ENCODE peak calls at places on chromosome 21, in four cellular contexts. N, D, X and K are unnamed samples.

GRCh38 chr21:46145840-46146691 is 9.3 kb downstream of the FTCD start:
- DNase-seq in D (no peak), X (peak), N (no peak), K (peak)

GRCh38 chr21:46093668-46094400 is 4.1 kb upstream of the COL6A2 start:
- DNase-seq in N (no peak), D (peak), X (peak), K (no peak)

GRCh38 chr21:31108969-31109368 is 70.7 kb upstream of the KRTAP19-8 start:
- DNase-seq in X (no peak), N (no peak), D (no peak), K (no peak)

GRCh38 chr21:14685568-14685967 is 139.5 kb upstream of the SAMSN1 start:
- DNase-seq in N (no peak), D (no peak), X (no peak), K (no peak)

GRCh38 chr21:44778983-44779382 is 22.6 kb downstream of the UBE2G2 start:
- DNase-seq in D (no peak), X (no peak), N (no peak), K (no peak)

GRCh38 chr21:16193758-16194606 is 464.2 kb downstream of the USP25 start:
- DNase-seq in N (peak), D (peak), X (peak), K (no peak)

GRCh38 chr21:45011911-45012660 is 62.3 kb upstream of the ADARB1 start:
- DNase-seq in X (peak), N (peak), D (no peak), K (peak)

GRCh38 chr21:30710499-30710898 is 8.1 kb downstream of the KRTAP21-3 start:
- DNase-seq in N (no peak), X (no peak), D (no peak), K (no peak)

GRCh38 chr21:44574457-44575306 is 1.2 kb downstream of the KRTAP10-4 start:
- DNase-seq in X (no peak), N (no peak), D (no peak), K (no peak)

GRCh38 chr21:46092811-46093667 is 4.9 kb upstream of the COL6A2 start:
- DNase-seq in X (peak), D (no peak), N (no peak), K (no peak)

GRCh38 chr21:25541042-25541441 is 66.2 kb downstream of the MRPL39 start:
- DNase-seq in N (no peak), X (no peak), D (no peak), K (no peak)

GRCh38 chr21:45184869-45185268 is 102.8 kb downstream of the POFUT2 start:
- DNase-seq in D (no peak), X (no peak), N (no peak), K (no peak)

GRCh38 chr21:16588433-16588860 is 858.7 kb downstream of the USP25 start:
- DNase-seq in N (peak), X (peak), D (peak), K (peak)

GRCh38 chr21:39842741-39843146 is 24.5 kb upstream of the PCP4 start:
- DNase-seq in D (no peak), N (no peak), X (no peak), K (no peak)

GRCh38 chr21:26832513-26832912 is 12.7 kb downstream of the ADAMTS1 start:
- DNase-seq in D (no peak), N (no peak), X (no peak), K (no peak)

GRCh38 chr21:39667353-39667891 is 54.7 kb downstream of the B3GALT5 start:
- DNase-seq in D (peak), X (no peak), N (no peak), K (no peak)

GRCh38 chr21:15875286-15875685 is 145.5 kb downstream of the USP25 start:
- DNase-seq in D (no peak), N (no peak), X (no peak), K (no peak)

GRCh38 chr21:34881894-34882371 is 167.2 kb downstream of the RUNX1 start:
- DNase-seq in D (no peak), N (no peak), X (no peak), K (no peak)

GRCh38 chr21:36661511-36662309 is 37.2 kb upstream of the SIM2 start:
- DNase-seq in X (no peak), N (peak), D (no peak), K (peak)
- TF ChIP-seq CTCF in X (no peak), N (no peak), D (no peak), K (no peak)

DNA sequence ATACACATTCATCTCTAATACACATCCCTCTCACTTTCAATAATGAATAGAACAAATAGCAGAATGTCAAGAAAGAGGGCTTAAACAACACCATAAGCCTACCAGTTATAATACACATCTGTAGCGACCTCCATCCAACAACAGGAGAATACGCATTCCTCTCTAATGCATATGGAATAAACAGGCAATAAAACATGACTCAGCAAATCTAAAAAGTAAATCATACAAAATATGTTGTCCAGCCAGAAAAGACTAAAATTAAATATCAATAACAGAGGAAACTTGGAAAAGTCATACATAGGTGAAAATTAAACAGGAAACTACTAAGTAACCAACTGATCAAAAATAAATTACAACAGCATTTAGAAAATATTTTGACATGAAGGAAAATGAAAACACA is 1127.5 kb upstream of the NCAM2 start:
- DNase-seq in X (no peak), N (no peak), D (no peak), K (no peak)
- TF ChIP-seq CTCF in X (no peak), N (no peak), D (no peak), K (no peak)

GRCh38 chr21:41373769-41374168 is 11.9 kb downstream of the MX2 start:
- DNase-seq in N (no peak), X (no peak), D (no peak), K (no peak)

GRCh38 chr21:41375875-41376274 is 14.0 kb downstream of the MX2 start:
- DNase-seq in N (no peak), D (no peak), X (no peak), K (no peak)

GRCh38 chr21:41373253-41373652 is 11.4 kb downstream of the MX2 start:
- DNase-seq in X (no peak), D (peak), N (no peak), K (no peak)

GRCh38 chr21:41374867-41375533 is 13.2 kb downstream of the MX2 start:
- DNase-seq in X (no peak), D (no peak), N (no peak), K (no peak)

DNA sequence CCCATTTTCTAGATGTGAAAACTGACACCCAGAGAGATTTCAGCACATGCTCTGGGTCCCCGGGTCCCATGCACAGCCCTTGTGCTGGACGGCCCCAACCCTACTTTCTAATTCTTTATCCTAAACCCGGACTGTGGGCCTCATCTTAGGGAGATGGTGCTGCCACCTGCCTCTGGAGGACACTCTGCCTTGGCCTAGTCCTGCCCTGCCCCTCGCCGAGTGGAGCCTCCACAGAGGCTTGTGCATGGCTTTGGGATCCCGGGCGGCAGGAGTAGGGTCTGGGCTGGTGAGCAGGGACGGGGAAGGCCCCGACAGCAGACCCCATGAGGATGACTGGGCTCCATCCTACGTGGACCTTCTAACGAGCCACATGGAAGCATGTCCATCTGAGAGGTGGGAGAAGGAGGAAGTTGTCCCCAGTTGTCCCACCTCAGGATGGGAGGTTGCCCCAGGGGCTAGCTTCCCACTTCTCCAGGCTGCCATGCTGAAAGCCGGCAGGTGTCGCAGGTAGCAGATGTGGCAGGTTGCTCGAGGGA is 12.4 kb downstream of the MX2 start:
- DNase-seq in N (no peak), X (peak), D (no peak), K (no peak)
- TF ChIP-seq CTCF in N (no peak), X (no peak), D (no peak), K (no peak)

GRCh38 chr21:32308696-32309095 is 10.0 kb downstream of the MRAP start:
- DNase-seq in X (no peak), N (no peak), D (no peak), K (no peak)

GRCh38 chr21:32311621-32312020 is 13.0 kb downstream of the MRAP start:
- DNase-seq in D (no peak), X (no peak), N (no peak), K (no peak)

GRCh38 chr21:32307706-32308105 is 9.1 kb downstream of the MRAP start:
- DNase-seq in X (no peak), D (no peak), N (no peak), K (no peak)

GRCh38 chr21:32312321-32312720 is 13.7 kb downstream of the MRAP start:
- DNase-seq in D (no peak), N (no peak), X (no peak), K (no peak)

GRCh38 chr21:32309906-32310460 is 11.3 kb downstream of the MRAP start:
- DNase-seq in N (no peak), X (no peak), D (no peak), K (no peak)
- TF ChIP-seq CTCF in N (no peak), X (no peak), D (no peak), K (no peak)

DNA sequence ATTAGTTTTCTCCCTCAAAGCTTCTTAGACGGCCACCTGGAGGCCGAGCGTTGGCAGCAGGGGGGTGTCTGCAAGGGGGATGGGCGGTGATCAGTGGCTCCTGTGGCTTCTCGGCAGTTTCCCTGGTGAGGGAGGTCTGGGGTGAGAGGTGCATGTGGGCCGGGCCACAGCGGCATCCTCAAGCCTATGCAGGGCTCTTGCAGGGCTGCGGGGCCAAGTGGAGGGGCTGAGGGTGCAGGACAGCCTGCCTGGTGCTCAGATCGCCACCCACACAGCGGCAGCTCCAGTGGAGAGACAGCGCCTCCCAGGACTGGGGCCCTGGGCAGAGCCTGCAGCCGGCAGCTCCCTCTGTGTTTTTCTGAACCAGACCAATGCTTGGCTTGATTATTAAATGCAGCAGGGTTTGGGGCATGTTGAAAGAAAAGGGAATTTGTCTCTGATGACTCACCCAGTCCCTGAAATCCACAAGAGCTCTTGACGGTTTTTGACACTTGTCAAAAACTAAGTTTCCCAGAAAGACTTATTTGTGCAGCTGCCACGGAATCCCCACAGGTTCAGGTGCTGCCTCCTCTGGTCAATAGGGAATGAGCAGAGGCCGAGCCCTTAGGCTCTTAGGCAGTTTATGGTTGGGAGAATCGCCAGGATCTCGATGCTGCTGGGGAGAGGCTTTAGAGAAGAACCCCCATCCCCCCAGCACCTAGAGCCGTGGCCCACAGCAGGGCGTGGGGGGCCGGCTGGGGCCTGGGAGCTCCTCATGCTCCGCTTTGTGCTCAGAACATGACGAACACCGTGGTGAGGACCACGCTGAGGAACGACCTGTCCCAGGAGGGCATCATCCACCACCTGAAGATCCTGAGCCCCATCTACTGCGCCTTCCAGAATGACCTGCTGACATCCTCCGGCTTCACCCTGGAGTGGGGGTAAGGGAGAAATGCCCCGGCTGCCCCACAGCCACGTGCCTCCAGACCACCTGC is 54.7 kb downstream of the UMODL1 start:
- DNase-seq in N (peak), D (no peak), X (no peak), K (no peak)
- TF ChIP-seq CTCF in N (no peak), D (no peak), X (no peak), K (no peak)

DNA sequence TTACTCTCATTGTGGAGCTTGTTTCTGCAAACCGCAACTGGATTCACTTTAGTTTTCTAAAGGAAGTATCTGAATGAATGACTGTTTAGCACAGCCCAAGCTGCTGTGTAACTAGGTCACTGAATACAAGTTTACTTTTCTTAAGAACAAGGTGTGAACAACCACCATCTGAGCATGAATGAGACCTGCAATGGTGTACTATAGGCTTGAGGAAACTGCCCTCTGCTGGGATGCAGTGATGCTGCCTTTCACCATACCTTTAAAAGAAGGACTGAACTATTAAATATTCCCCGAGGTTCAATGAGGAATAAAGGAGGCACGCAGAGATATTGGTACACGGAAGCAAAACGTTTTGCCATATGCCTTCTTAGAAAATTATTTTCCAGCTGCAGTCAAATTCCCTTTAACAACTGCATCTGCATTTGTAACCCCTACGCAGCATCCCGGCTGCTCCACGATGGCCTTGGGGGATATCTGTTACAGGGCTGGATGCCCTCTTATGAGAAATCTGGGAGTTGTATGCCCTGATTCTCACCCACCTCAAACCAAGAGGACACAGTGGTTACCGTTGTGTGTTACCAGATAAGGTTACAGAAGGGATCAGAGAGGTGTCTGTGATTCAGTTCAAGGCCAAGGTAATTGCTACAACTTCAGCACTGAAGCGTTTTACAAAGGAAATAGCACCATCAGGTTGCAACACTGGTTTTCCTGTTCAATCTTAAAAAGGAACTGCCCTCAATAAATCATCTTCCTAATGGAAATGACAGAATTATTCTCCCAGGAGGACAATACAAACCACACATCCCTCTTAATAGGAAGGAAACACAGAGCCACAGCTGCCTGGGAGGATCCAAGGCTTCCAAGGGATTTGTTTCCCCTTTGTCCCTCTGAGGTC is 470.5 kb downstream of the LTN1 start:
- DNase-seq in N (no peak), X (no peak), D (no peak), K (peak)
- TF ChIP-seq CTCF in N (no peak), X (no peak), D (no peak), K (no peak)